ENCODE peak calls at places on chromosomes 11 and 22, in ten cellular contexts. One of them, this sample, is unnamed.

GRCh38 chr22:42080287-42080686 is 787 bp downstream of the SMDT1 start:
- DNase-seq in heart left ventricle: no peak
- DNase-seq in cardiac muscle cell: peak
- DNase-seq in A549: no peak
- DNase-seq in RWPE1: no peak
- DNase-seq in endodermal cell: no peak
- DNase-seq in sigmoid colon: no peak
- DNase-seq in tibial artery: no peak
- DNase-seq in right lobe of liver: no peak
- DNase-seq in upper lobe of left lung: peak
- DNase-seq in this sample: no peak

GRCh38 chr22:50074056-50074455 is 11.2 kb downstream of the MLC1 start:
- DNase-seq in heart left ventricle: no peak
- DNase-seq in cardiac muscle cell: no peak
- DNase-seq in A549: no peak
- DNase-seq in RWPE1: no peak
- DNase-seq in endodermal cell: peak
- DNase-seq in sigmoid colon: no peak
- DNase-seq in tibial artery: no peak
- DNase-seq in right lobe of liver: no peak
- DNase-seq in upper lobe of left lung: no peak
- DNase-seq in this sample: no peak

GRCh38 chr22:20141186-20142077 is 9.4 kb downstream of the CCDC188 start:
- DNase-seq in heart left ventricle: peak
- DNase-seq in cardiac muscle cell: no peak
- DNase-seq in A549: no peak
- DNase-seq in RWPE1: no peak
- DNase-seq in endodermal cell: no peak
- DNase-seq in sigmoid colon: no peak
- DNase-seq in tibial artery: no peak
- DNase-seq in right lobe of liver: no peak
- DNase-seq in upper lobe of left lung: no peak
- DNase-seq in this sample: no peak

GRCh38 chr11:69667619-69668604 is 7.2 kb downstream of the LTO1 start:
- DNase-seq in heart left ventricle: no peak
- DNase-seq in cardiac muscle cell: no peak
- DNase-seq in A549: no peak
- DNase-seq in RWPE1: no peak
- DNase-seq in endodermal cell: peak
- DNase-seq in sigmoid colon: peak
- DNase-seq in tibial artery: no peak
- DNase-seq in right lobe of liver: no peak
- DNase-seq in upper lobe of left lung: no peak
- DNase-seq in this sample: no peak

GRCh38 chr11:100841711-100842407 is 154.8 kb downstream of the ARHGAP42 start:
- DNase-seq in heart left ventricle: no peak
- DNase-seq in cardiac muscle cell: no peak
- DNase-seq in A549: no peak
- DNase-seq in RWPE1: no peak
- DNase-seq in endodermal cell: no peak
- DNase-seq in sigmoid colon: no peak
- DNase-seq in tibial artery: no peak
- DNase-seq in right lobe of liver: no peak
- DNase-seq in upper lobe of left lung: no peak
- DNase-seq in this sample: no peak

GRCh38 chr11:31819533-31820437 is 8.7 kb upstream of the PAX6 start:
- DNase-seq in heart left ventricle: no peak
- DNase-seq in cardiac muscle cell: no peak
- DNase-seq in A549: no peak
- DNase-seq in RWPE1: no peak
- DNase-seq in endodermal cell: peak
- DNase-seq in sigmoid colon: peak
- DNase-seq in tibial artery: no peak
- DNase-seq in right lobe of liver: no peak
- DNase-seq in upper lobe of left lung: no peak
- DNase-seq in this sample: no peak

GRCh38 chr11:10900686-10901415 is 43.0 kb upstream of the ZBED5 start:
- DNase-seq in heart left ventricle: no peak
- DNase-seq in cardiac muscle cell: peak
- DNase-seq in A549: no peak
- DNase-seq in RWPE1: peak
- DNase-seq in endodermal cell: no peak
- DNase-seq in sigmoid colon: no peak
- DNase-seq in tibial artery: no peak
- DNase-seq in right lobe of liver: no peak
- DNase-seq in upper lobe of left lung: no peak
- DNase-seq in this sample: no peak

GRCh38 chr11:17921620-17922473 is 91.0 kb downstream of the SERGEF start:
- DNase-seq in heart left ventricle: no peak
- DNase-seq in cardiac muscle cell: no peak
- DNase-seq in A549: no peak
- DNase-seq in RWPE1: no peak
- DNase-seq in endodermal cell: no peak
- DNase-seq in sigmoid colon: no peak
- DNase-seq in tibial artery: peak
- DNase-seq in right lobe of liver: no peak
- DNase-seq in upper lobe of left lung: peak
- DNase-seq in this sample: no peak

GRCh38 chr11:46315033-46315738 is 32.1 kb upstream of the DGKZ start:
- DNase-seq in heart left ventricle: no peak
- DNase-seq in cardiac muscle cell: peak
- DNase-seq in A549: peak
- DNase-seq in RWPE1: peak
- DNase-seq in endodermal cell: peak
- DNase-seq in sigmoid colon: peak
- DNase-seq in tibial artery: no peak
- DNase-seq in right lobe of liver: no peak
- DNase-seq in upper lobe of left lung: peak
- DNase-seq in this sample: peak

GRCh38 chr22:49300951-49301397 is 526.7 kb downstream of the BRD1 start:
- DNase-seq in heart left ventricle: peak
- DNase-seq in cardiac muscle cell: no peak
- DNase-seq in A549: no peak
- DNase-seq in RWPE1: no peak
- DNase-seq in endodermal cell: peak
- DNase-seq in sigmoid colon: no peak
- DNase-seq in tibial artery: peak
- DNase-seq in right lobe of liver: no peak
- DNase-seq in upper lobe of left lung: peak
- DNase-seq in this sample: peak

GRCh38 chr11:3738241-3738640 is 59.1 kb downstream of the NUP98 start:
- DNase-seq in heart left ventricle: no peak
- DNase-seq in cardiac muscle cell: no peak
- DNase-seq in A549: no peak
- DNase-seq in RWPE1: no peak
- DNase-seq in endodermal cell: no peak
- DNase-seq in sigmoid colon: no peak
- DNase-seq in tibial artery: no peak
- DNase-seq in right lobe of liver: no peak
- DNase-seq in upper lobe of left lung: no peak
- DNase-seq in this sample: no peak

GRCh38 chr22:40578171-40578570 is 58.3 kb downstream of the MRTFA start:
- DNase-seq in heart left ventricle: no peak
- DNase-seq in cardiac muscle cell: no peak
- DNase-seq in A549: no peak
- DNase-seq in RWPE1: no peak
- DNase-seq in endodermal cell: no peak
- DNase-seq in sigmoid colon: no peak
- DNase-seq in tibial artery: no peak
- DNase-seq in right lobe of liver: no peak
- DNase-seq in upper lobe of left lung: no peak
- DNase-seq in this sample: no peak

GRCh38 chr11:133403900-133404299 is 128.4 kb downstream of the OPCML start:
- DNase-seq in heart left ventricle: no peak
- DNase-seq in cardiac muscle cell: no peak
- DNase-seq in A549: no peak
- DNase-seq in RWPE1: no peak
- DNase-seq in endodermal cell: peak
- DNase-seq in sigmoid colon: no peak
- DNase-seq in tibial artery: no peak
- DNase-seq in right lobe of liver: no peak
- DNase-seq in upper lobe of left lung: no peak
- DNase-seq in this sample: no peak

GRCh38 chr22:21989049-21989448 is 6.5 kb upstream of the TOP3B start:
- DNase-seq in heart left ventricle: no peak
- DNase-seq in cardiac muscle cell: no peak
- DNase-seq in A549: no peak
- DNase-seq in RWPE1: no peak
- DNase-seq in endodermal cell: no peak
- DNase-seq in sigmoid colon: no peak
- DNase-seq in tibial artery: no peak
- DNase-seq in right lobe of liver: no peak
- DNase-seq in upper lobe of left lung: no peak
- DNase-seq in this sample: no peak

GRCh38 chr22:49872347-49872746 is 18.7 kb downstream of the ZBED4 start:
- DNase-seq in heart left ventricle: no peak
- DNase-seq in cardiac muscle cell: no peak
- DNase-seq in A549: no peak
- DNase-seq in RWPE1: no peak
- DNase-seq in endodermal cell: no peak
- DNase-seq in sigmoid colon: no peak
- DNase-seq in tibial artery: no peak
- DNase-seq in right lobe of liver: no peak
- DNase-seq in upper lobe of left lung: no peak
- DNase-seq in this sample: no peak

GRCh38 chr11:35163209-35163608 is 24.2 kb downstream of the CD44 start:
- DNase-seq in heart left ventricle: no peak
- DNase-seq in cardiac muscle cell: no peak
- DNase-seq in A549: no peak
- DNase-seq in RWPE1: no peak
- DNase-seq in endodermal cell: no peak
- DNase-seq in sigmoid colon: no peak
- DNase-seq in tibial artery: no peak
- DNase-seq in right lobe of liver: no peak
- DNase-seq in upper lobe of left lung: no peak
- DNase-seq in this sample: no peak
- H3K27ac ChIP-seq in heart left ventricle: peak
- H3K27ac ChIP-seq in cardiac muscle cell: no peak
- H3K27ac ChIP-seq in A549: peak
- H3K27ac ChIP-seq in RWPE1: no peak
- H3K27ac ChIP-seq in endodermal cell: no peak
- H3K27ac ChIP-seq in sigmoid colon: peak
- H3K27ac ChIP-seq in tibial artery: peak
- H3K27ac ChIP-seq in right lobe of liver: no peak
- H3K27ac ChIP-seq in upper lobe of left lung: peak
- H3K27ac ChIP-seq in this sample: no peak

DNA sequence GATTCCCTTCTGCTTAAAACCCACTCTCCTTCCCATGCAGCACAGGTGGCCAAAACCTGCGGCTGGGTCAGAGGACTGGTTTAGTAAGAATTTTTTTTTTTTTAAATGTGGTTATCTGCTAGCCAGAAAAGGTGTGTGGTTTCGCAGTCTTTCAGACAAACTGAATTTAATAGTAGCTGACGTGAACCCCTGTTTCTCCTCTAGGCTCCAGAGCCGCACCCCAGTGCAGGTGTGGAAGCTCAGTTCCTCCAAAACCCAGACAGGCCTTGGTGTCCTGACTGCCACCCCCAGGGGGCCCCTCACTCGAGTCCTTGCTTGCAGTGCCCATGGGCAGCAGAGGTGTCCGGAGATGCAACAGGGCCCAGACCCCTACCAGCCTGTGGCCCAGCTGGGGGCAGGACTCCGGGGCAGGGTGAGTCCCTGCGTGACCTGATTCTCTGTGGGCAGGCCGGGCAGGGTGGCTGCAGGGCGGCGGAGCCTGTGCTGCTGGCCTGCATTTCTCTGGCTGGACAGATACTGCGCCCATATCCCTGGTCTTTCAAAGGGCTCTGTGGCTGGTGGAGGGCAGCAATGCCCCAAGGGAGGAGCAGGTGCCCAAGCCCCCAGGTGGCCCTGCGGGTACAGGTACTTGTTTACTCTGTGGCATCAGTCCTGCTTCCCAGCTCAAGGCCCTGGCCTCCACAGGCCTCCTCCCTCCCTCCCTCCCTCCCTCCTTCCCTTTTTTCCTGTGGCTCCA is 15.2 kb downstream of the KCNQ1 start:
- DNase-seq in heart left ventricle: peak
- DNase-seq in cardiac muscle cell: no peak
- DNase-seq in A549: no peak
- DNase-seq in RWPE1: no peak
- DNase-seq in endodermal cell: no peak
- DNase-seq in sigmoid colon: peak
- DNase-seq in tibial artery: no peak
- DNase-seq in right lobe of liver: no peak
- DNase-seq in upper lobe of left lung: no peak
- DNase-seq in this sample: peak
- H3K27ac ChIP-seq in heart left ventricle: peak
- H3K27ac ChIP-seq in cardiac muscle cell: no peak
- H3K27ac ChIP-seq in A549: no peak
- H3K27ac ChIP-seq in RWPE1: no peak
- H3K27ac ChIP-seq in endodermal cell: no peak
- H3K27ac ChIP-seq in sigmoid colon: no peak
- H3K27ac ChIP-seq in tibial artery: no peak
- H3K27ac ChIP-seq in right lobe of liver: no peak
- H3K27ac ChIP-seq in upper lobe of left lung: no peak
- H3K27ac ChIP-seq in this sample: peak

DNA sequence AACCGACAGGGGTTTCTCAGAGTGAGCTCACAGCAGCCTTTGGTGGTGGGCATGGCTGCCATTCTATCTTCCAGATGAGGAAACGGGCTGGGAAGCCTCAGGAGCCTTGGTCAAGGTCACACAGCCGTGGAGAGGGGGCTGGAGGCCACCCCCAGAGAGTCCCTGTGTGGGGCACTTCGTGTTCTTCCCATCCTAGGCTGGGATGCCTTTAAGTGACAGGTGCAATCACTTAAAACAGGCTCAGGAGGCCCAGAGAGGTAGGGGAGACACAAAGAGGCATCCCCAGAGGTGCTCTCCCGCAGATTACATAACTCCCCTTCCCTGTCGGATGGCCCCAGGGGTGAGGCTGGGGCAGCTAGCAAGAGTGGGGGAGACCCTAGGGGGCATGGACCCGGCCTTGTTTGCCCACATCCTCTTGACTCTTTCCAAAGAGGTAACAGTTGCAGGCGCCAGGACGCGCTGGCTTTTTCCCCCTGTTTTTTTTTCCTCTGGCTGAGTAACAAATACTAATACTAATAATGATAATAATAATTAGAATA is 17.5 kb upstream of the SHISAL1 start:
- DNase-seq in heart left ventricle: no peak
- DNase-seq in cardiac muscle cell: no peak
- DNase-seq in A549: no peak
- DNase-seq in RWPE1: no peak
- DNase-seq in endodermal cell: no peak
- DNase-seq in sigmoid colon: peak
- DNase-seq in tibial artery: no peak
- DNase-seq in right lobe of liver: no peak
- DNase-seq in upper lobe of left lung: no peak
- DNase-seq in this sample: no peak
- H3K27ac ChIP-seq in heart left ventricle: no peak
- H3K27ac ChIP-seq in cardiac muscle cell: no peak
- H3K27ac ChIP-seq in A549: no peak
- H3K27ac ChIP-seq in RWPE1: peak
- H3K27ac ChIP-seq in endodermal cell: no peak
- H3K27ac ChIP-seq in sigmoid colon: peak
- H3K27ac ChIP-seq in tibial artery: no peak
- H3K27ac ChIP-seq in right lobe of liver: no peak
- H3K27ac ChIP-seq in upper lobe of left lung: no peak
- H3K27ac ChIP-seq in this sample: no peak

GRCh38 chr11:44006882-44007495 is 40.8 kb upstream of the ACCSL start:
- DNase-seq in heart left ventricle: no peak
- DNase-seq in cardiac muscle cell: peak
- DNase-seq in A549: no peak
- DNase-seq in RWPE1: no peak
- DNase-seq in endodermal cell: no peak
- DNase-seq in sigmoid colon: peak
- DNase-seq in tibial artery: peak
- DNase-seq in right lobe of liver: no peak
- DNase-seq in upper lobe of left lung: no peak
- DNase-seq in this sample: no peak
- H3K27ac ChIP-seq in heart left ventricle: no peak
- H3K27ac ChIP-seq in cardiac muscle cell: peak
- H3K27ac ChIP-seq in A549: no peak
- H3K27ac ChIP-seq in RWPE1: no peak
- H3K27ac ChIP-seq in endodermal cell: no peak
- H3K27ac ChIP-seq in sigmoid colon: no peak
- H3K27ac ChIP-seq in tibial artery: peak
- H3K27ac ChIP-seq in right lobe of liver: no peak
- H3K27ac ChIP-seq in upper lobe of left lung: no peak
- H3K27ac ChIP-seq in this sample: no peak